ENCODE peak calls at places on chromosomes 2 and 18, in ten cellular contexts. One of them, this sample, is unnamed.

GRCh38 chr2:100817388-100817985 is 2.5 kb upstream of the NPAS2 start:
- DNase-seq in PC-9: no peak
- DNase-seq in lung: no peak
- DNase-seq in CD8-positive, alpha-beta T cell: no peak
- DNase-seq in AG04449: no peak
- DNase-seq in endothelial cell of umbilical vein: no peak
- DNase-seq in AG10803: no peak
- DNase-seq in hepatocyte: no peak
- DNase-seq in ovary: no peak
- DNase-seq in neural progenitor cell: no peak
- DNase-seq in this sample: no peak

GRCh38 chr2:71789556-71790219 is 336.3 kb downstream of the DYSF start:
- DNase-seq in AG04449: no peak
- DNase-seq in endothelial cell of umbilical vein: no peak
- DNase-seq in PC-9: peak; percentile 57
- DNase-seq in lung: no peak
- DNase-seq in CD8-positive, alpha-beta T cell: no peak
- DNase-seq in neural progenitor cell: no peak
- DNase-seq in hepatocyte: no peak
- DNase-seq in AG10803: peak; percentile 61
- DNase-seq in ovary: no peak
- DNase-seq in this sample: no peak

GRCh38 chr2:41723531-41723930 is 324.3 kb upstream of the PKDCC start:
- DNase-seq in PC-9: no peak
- DNase-seq in CD8-positive, alpha-beta T cell: no peak
- DNase-seq in neural progenitor cell: no peak
- DNase-seq in hepatocyte: no peak
- DNase-seq in endothelial cell of umbilical vein: no peak
- DNase-seq in AG04449: no peak
- DNase-seq in AG10803: no peak
- DNase-seq in ovary: no peak
- DNase-seq in lung: no peak
- DNase-seq in this sample: no peak

GRCh38 chr18:79954791-79955190 is 3.3 kb upstream of the SLC66A2 start:
- DNase-seq in ovary: peak; percentile 12
- DNase-seq in lung: no peak
- DNase-seq in hepatocyte: no peak
- DNase-seq in PC-9: no peak
- DNase-seq in AG04449: no peak
- DNase-seq in neural progenitor cell: peak; percentile 29
- DNase-seq in CD8-positive, alpha-beta T cell: no peak
- DNase-seq in AG10803: no peak
- DNase-seq in endothelial cell of umbilical vein: no peak
- DNase-seq in this sample: no peak

GRCh38 chr2:160203422-160203821 is 3.4 kb upstream of the ITGB6 start:
- DNase-seq in CD8-positive, alpha-beta T cell: no peak
- DNase-seq in AG10803: no peak
- DNase-seq in ovary: no peak
- DNase-seq in AG04449: no peak
- DNase-seq in neural progenitor cell: no peak
- DNase-seq in hepatocyte: no peak
- DNase-seq in endothelial cell of umbilical vein: no peak
- DNase-seq in PC-9: no peak
- DNase-seq in lung: no peak
- DNase-seq in this sample: no peak

GRCh38 chr2:118255771-118256372 is 167.6 kb downstream of the INSIG2 start:
- DNase-seq in CD8-positive, alpha-beta T cell: no peak
- DNase-seq in AG10803: no peak
- DNase-seq in lung: no peak
- DNase-seq in neural progenitor cell: peak; percentile 88
- DNase-seq in hepatocyte: no peak
- DNase-seq in endothelial cell of umbilical vein: no peak
- DNase-seq in AG04449: no peak
- DNase-seq in PC-9: no peak
- DNase-seq in ovary: no peak
- DNase-seq in this sample: no peak

GRCh38 chr2:194182888-194183287 is 1474.1 kb upstream of the SLC39A10 start:
- DNase-seq in endothelial cell of umbilical vein: no peak
- DNase-seq in ovary: no peak
- DNase-seq in hepatocyte: no peak
- DNase-seq in PC-9: no peak
- DNase-seq in CD8-positive, alpha-beta T cell: no peak
- DNase-seq in lung: no peak
- DNase-seq in AG04449: no peak
- DNase-seq in AG10803: no peak
- DNase-seq in neural progenitor cell: no peak
- DNase-seq in this sample: no peak

GRCh38 chr18:13278231-13278630 is 59.7 kb downstream of the LDLRAD4 start:
- DNase-seq in PC-9: no peak
- DNase-seq in AG10803: no peak
- DNase-seq in lung: no peak
- DNase-seq in AG04449: no peak
- DNase-seq in CD8-positive, alpha-beta T cell: no peak
- DNase-seq in neural progenitor cell: no peak
- DNase-seq in ovary: no peak
- DNase-seq in hepatocyte: no peak
- DNase-seq in endothelial cell of umbilical vein: no peak
- DNase-seq in this sample: no peak

GRCh38 chr2:2763998-2764355 is 432.9 kb upstream of the MYT1L start:
- DNase-seq in AG04449: no peak
- DNase-seq in lung: no peak
- DNase-seq in neural progenitor cell: no peak
- DNase-seq in CD8-positive, alpha-beta T cell: no peak
- DNase-seq in hepatocyte: no peak
- DNase-seq in endothelial cell of umbilical vein: no peak
- DNase-seq in ovary: no peak
- DNase-seq in AG10803: no peak
- DNase-seq in PC-9: no peak
- DNase-seq in this sample: no peak

GRCh38 chr2:45450633-45451032 is 160.4 kb downstream of the SRBD1 start:
- DNase-seq in ovary: no peak
- DNase-seq in endothelial cell of umbilical vein: no peak
- DNase-seq in AG10803: no peak
- DNase-seq in AG04449: no peak
- DNase-seq in CD8-positive, alpha-beta T cell: no peak
- DNase-seq in hepatocyte: no peak
- DNase-seq in PC-9: no peak
- DNase-seq in neural progenitor cell: no peak
- DNase-seq in lung: no peak
- DNase-seq in this sample: no peak

GRCh38 chr18:7878265-7879173 is 311.4 kb downstream of the PTPRM start:
- DNase-seq in hepatocyte: no peak
- DNase-seq in lung: no peak
- DNase-seq in AG10803: no peak
- DNase-seq in PC-9: peak; percentile 81
- DNase-seq in endothelial cell of umbilical vein: peak; percentile 88
- DNase-seq in CD8-positive, alpha-beta T cell: no peak
- DNase-seq in neural progenitor cell: peak; percentile 63
- DNase-seq in AG04449: no peak
- DNase-seq in ovary: no peak
- DNase-seq in this sample: no peak

GRCh38 chr18:74126684-74127482 is 20.8 kb downstream of the FBXO15 start:
- DNase-seq in CD8-positive, alpha-beta T cell: no peak
- DNase-seq in neural progenitor cell: peak; percentile 23
- DNase-seq in AG04449: no peak
- DNase-seq in lung: no peak
- DNase-seq in AG10803: no peak
- DNase-seq in ovary: no peak
- DNase-seq in hepatocyte: no peak
- DNase-seq in PC-9: no peak
- DNase-seq in endothelial cell of umbilical vein: no peak
- DNase-seq in this sample: no peak

GRCh38 chr18:61569176-61569892 is 236.1 kb downstream of the CDH20 start:
- DNase-seq in PC-9: peak; percentile 37
- DNase-seq in lung: no peak
- DNase-seq in neural progenitor cell: no peak
- DNase-seq in CD8-positive, alpha-beta T cell: no peak
- DNase-seq in ovary: no peak
- DNase-seq in hepatocyte: no peak
- DNase-seq in AG10803: peak; percentile 94
- DNase-seq in endothelial cell of umbilical vein: peak; percentile 59
- DNase-seq in AG04449: peak; percentile 63
- DNase-seq in this sample: peak; percentile 71

GRCh38 chr2:164496881-164497280 is 124.4 kb downstream of the GRB14 start:
- DNase-seq in neural progenitor cell: no peak
- DNase-seq in lung: no peak
- DNase-seq in ovary: no peak
- DNase-seq in CD8-positive, alpha-beta T cell: no peak
- DNase-seq in hepatocyte: no peak
- DNase-seq in AG10803: no peak
- DNase-seq in PC-9: no peak
- DNase-seq in endothelial cell of umbilical vein: no peak
- DNase-seq in AG04449: no peak
- DNase-seq in this sample: no peak

GRCh38 chr2:164496421-164496820 is 124.9 kb downstream of the GRB14 start:
- DNase-seq in ovary: no peak
- DNase-seq in AG10803: no peak
- DNase-seq in endothelial cell of umbilical vein: no peak
- DNase-seq in AG04449: no peak
- DNase-seq in lung: no peak
- DNase-seq in hepatocyte: no peak
- DNase-seq in CD8-positive, alpha-beta T cell: no peak
- DNase-seq in PC-9: no peak
- DNase-seq in neural progenitor cell: no peak
- DNase-seq in this sample: no peak

GRCh38 chr2:164498841-164499240 is 122.4 kb downstream of the GRB14 start:
- DNase-seq in hepatocyte: peak; percentile 36
- DNase-seq in AG10803: no peak
- DNase-seq in PC-9: no peak
- DNase-seq in neural progenitor cell: no peak
- DNase-seq in AG04449: no peak
- DNase-seq in ovary: no peak
- DNase-seq in endothelial cell of umbilical vein: no peak
- DNase-seq in lung: no peak
- DNase-seq in CD8-positive, alpha-beta T cell: no peak
- DNase-seq in this sample: no peak

GRCh38 chr2:164495491-164496223 is 125.6 kb downstream of the GRB14 start:
- DNase-seq in endothelial cell of umbilical vein: peak; percentile 44
- DNase-seq in CD8-positive, alpha-beta T cell: no peak
- DNase-seq in hepatocyte: peak; percentile 42
- DNase-seq in AG10803: peak; percentile 65
- DNase-seq in lung: no peak
- DNase-seq in ovary: no peak
- DNase-seq in neural progenitor cell: peak; percentile 77
- DNase-seq in PC-9: peak; percentile 40
- DNase-seq in AG04449: no peak
- DNase-seq in this sample: peak; percentile 16
- TF ChIP-seq CTCF in endothelial cell of umbilical vein: peak; percentile 41
- TF ChIP-seq CTCF in CD8-positive, alpha-beta T cell: no peak
- TF ChIP-seq CTCF in hepatocyte: peak; percentile 52
- TF ChIP-seq CTCF in AG10803: peak; percentile 75
- TF ChIP-seq CTCF in lung: no peak
- TF ChIP-seq CTCF in ovary: no peak
- TF ChIP-seq CTCF in neural progenitor cell: peak; percentile 85
- TF ChIP-seq CTCF in PC-9: peak; percentile 67
- TF ChIP-seq CTCF in AG04449: peak; percentile 45
- TF ChIP-seq CTCF in this sample: peak; percentile 75

DNA sequence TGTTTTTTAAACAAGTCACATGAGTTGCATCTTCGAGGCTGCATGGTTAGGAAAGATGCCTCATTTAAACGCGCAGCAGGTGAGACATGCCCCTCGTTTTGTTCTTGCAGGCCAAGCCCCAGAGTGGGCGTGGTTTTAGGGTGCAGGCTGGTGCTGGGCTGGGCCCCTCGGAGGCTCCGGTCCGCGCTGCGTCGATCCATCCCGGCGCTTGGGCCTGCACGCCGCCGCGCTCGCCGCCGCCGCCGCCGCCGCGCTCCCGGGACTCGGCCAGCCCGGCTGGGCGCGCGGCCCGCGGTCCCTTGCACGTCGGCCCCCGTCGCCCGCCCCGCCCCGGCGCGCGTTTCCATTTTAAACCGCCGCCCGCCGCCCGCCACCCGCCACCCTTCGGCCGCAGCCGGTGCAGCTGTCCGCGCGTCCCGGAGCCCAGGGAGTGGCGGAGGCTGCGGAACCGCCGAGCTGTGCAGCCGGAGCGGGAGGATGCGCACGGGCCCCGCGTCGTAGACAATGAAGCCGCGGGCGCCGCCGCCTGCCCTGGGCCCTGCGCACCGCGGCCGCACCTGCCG is 175.5 kb downstream of the AGAP1 start:
- DNase-seq in CD8-positive, alpha-beta T cell: no peak
- DNase-seq in hepatocyte: peak; percentile 88
- DNase-seq in PC-9: peak; percentile 79
- DNase-seq in ovary: peak; percentile 72
- DNase-seq in neural progenitor cell: peak; percentile 97
- DNase-seq in lung: peak; percentile 59
- DNase-seq in AG04449: no peak
- DNase-seq in endothelial cell of umbilical vein: peak; percentile 35
- DNase-seq in AG10803: peak; percentile 74
- DNase-seq in this sample: no peak
- H3K4me3 ChIP-seq in CD8-positive, alpha-beta T cell: no peak overlapping the region
- H3K4me3 ChIP-seq in hepatocyte: peak overlapping the region; percentile 52
- H3K4me3 ChIP-seq in PC-9: peak overlapping the region; percentile 41
- H3K4me3 ChIP-seq in ovary: peak overlapping the region; percentile 50
- H3K4me3 ChIP-seq in neural progenitor cell: peak overlapping the region; percentile 72
- H3K4me3 ChIP-seq in lung: peak overlapping the region; percentile 44
- H3K4me3 ChIP-seq in AG04449: peak overlapping the region; percentile 55
- H3K4me3 ChIP-seq in endothelial cell of umbilical vein: peak overlapping the region; percentile 48
- H3K4me3 ChIP-seq in AG10803: peak overlapping the region; percentile 44
- H3K4me3 ChIP-seq in this sample: peak overlapping the region; percentile 24

GRCh38 chr18:2534906-2535305 is 36.4 kb downstream of the METTL4 start:
- DNase-seq in hepatocyte: no peak
- DNase-seq in AG10803: no peak
- DNase-seq in neural progenitor cell: no peak
- DNase-seq in AG04449: no peak
- DNase-seq in endothelial cell of umbilical vein: no peak
- DNase-seq in lung: no peak
- DNase-seq in CD8-positive, alpha-beta T cell: no peak
- DNase-seq in ovary: no peak
- DNase-seq in PC-9: no peak
- DNase-seq in this sample: no peak
- TF ChIP-seq CTCF in hepatocyte: no peak
- TF ChIP-seq CTCF in AG10803: no peak
- TF ChIP-seq CTCF in neural progenitor cell: no peak
- TF ChIP-seq CTCF in AG04449: no peak
- TF ChIP-seq CTCF in endothelial cell of umbilical vein: no peak
- TF ChIP-seq CTCF in lung: no peak
- TF ChIP-seq CTCF in CD8-positive, alpha-beta T cell: no peak
- TF ChIP-seq CTCF in ovary: no peak
- TF ChIP-seq CTCF in PC-9: no peak
- TF ChIP-seq CTCF in this sample: no peak

DNA sequence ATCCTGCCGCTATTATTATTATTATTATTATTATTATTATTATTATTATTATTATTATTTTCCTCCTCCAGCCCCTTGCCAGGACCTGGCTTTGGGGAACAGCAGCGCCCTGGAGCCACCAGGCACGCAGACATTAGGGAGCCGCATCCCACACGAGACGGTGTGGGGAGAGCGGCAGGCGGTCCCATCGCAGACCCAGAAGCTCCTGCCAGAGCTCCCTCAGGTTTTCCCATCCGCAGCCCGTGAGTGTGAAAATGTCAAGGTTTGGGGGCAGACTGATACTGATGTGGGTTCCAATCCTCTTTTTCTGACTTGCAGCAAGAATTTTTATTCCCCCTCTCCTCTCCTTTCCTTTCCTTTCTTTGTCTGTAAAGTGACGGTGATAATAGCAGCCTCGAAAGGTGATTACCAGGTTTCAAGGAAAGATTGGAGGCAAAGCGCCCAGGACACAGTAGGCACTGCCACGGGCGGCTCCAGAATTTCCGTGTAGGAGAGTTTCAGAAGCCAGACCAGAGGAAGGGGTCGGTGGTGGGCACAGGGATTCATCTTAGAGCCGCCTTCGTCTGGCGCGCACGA is 812 bp downstream of the SCTR start:
- DNase-seq in hepatocyte: no peak
- DNase-seq in AG10803: no peak
- DNase-seq in CD8-positive, alpha-beta T cell: no peak
- DNase-seq in neural progenitor cell: no peak
- DNase-seq in PC-9: no peak
- DNase-seq in endothelial cell of umbilical vein: no peak
- DNase-seq in lung: no peak
- DNase-seq in ovary: no peak
- DNase-seq in AG04449: no peak
- DNase-seq in this sample: no peak
- H3K4me3 ChIP-seq in hepatocyte: peak overlapping the region; percentile 14
- H3K4me3 ChIP-seq in AG10803: no peak overlapping the region
- H3K4me3 ChIP-seq in CD8-positive, alpha-beta T cell: no peak overlapping the region
- H3K4me3 ChIP-seq in neural progenitor cell: peak overlapping the region; percentile 51
- H3K4me3 ChIP-seq in PC-9: no peak overlapping the region
- H3K4me3 ChIP-seq in endothelial cell of umbilical vein: no peak overlapping the region
- H3K4me3 ChIP-seq in lung: no peak overlapping the region
- H3K4me3 ChIP-seq in ovary: no peak overlapping the region
- H3K4me3 ChIP-seq in AG04449: no peak overlapping the region
- H3K4me3 ChIP-seq in this sample: no peak overlapping the region